ENCODE peak calls at places on chromosomes 13 and 19, in eight cellular contexts. N is breast epithelium, K is A549, W is T-cell, J is ovary, G is GM04503, H is cardiac fibroblast, E is RPMI8226. F is an unnamed sample.

GRCh38 chr13:108342369-108343289 is 73.1 kb downstream of the TNFSF13B start:
- DNase-seq in J (no peak), K (peak), E (peak), G (no peak), W (no peak), N (no peak), H (peak), F (no peak)

GRCh38 chr19:44072543-44073401 is 813 bp downstream of the ZNF284 start:
- DNase-seq in E (no peak), H (peak), K (peak), W (no peak), N (no peak), J (no peak), G (no peak), F (no peak)

GRCh38 chr19:31506102-31506501 is 156.9 kb upstream of the TSHZ3 start:
- DNase-seq in W (no peak), G (no peak), J (no peak), K (no peak), N (no peak), H (no peak), E (no peak), F (no peak)

GRCh38 chr13:26561636-26562537 is 4.4 kb downstream of the WASF3 start:
- DNase-seq in J (no peak), W (no peak), G (peak), N (no peak), E (no peak), K (no peak), H (peak), F (no peak)

GRCh38 chr13:106530209-106530906 is 5.1 kb downstream of the EFNB2 start:
- DNase-seq in E (no peak), K (no peak), G (no peak), N (no peak), H (no peak), J (no peak), W (no peak), F (peak)

GRCh38 chr13:73286177-73286576 is 227.4 kb downstream of the KLF5 start:
- DNase-seq in E (no peak), W (no peak), J (no peak), K (no peak), G (no peak), N (no peak), H (no peak), F (no peak)

GRCh38 chr13:38685974-38686571 is 804 bp upstream of the FREM2 start:
- DNase-seq in K (no peak), N (no peak), H (no peak), W (no peak), E (peak), G (no peak), J (no peak), F (peak)

GRCh38 chr19:37217533-37217854 is 520 bp upstream of the ZNF383 start:
- DNase-seq in K (no peak), N (no peak), G (no peak), H (no peak), E (no peak), J (no peak), W (no peak), F (no peak)

GRCh38 chr13:29964181-29964845 is 113.9 kb upstream of the UBL3 start:
- DNase-seq in J (no peak), H (no peak), W (no peak), G (no peak), K (no peak), E (peak), N (no peak), F (no peak)

GRCh38 chr13:76725211-76725610 is 161.0 kb downstream of the KCTD12 start:
- DNase-seq in H (peak), J (no peak), W (no peak), K (no peak), G (no peak), N (no peak), E (no peak), F (no peak)

GRCh38 chr13:50677687-50678463 is 165.6 kb downstream of the DLEU7 start:
- DNase-seq in J (no peak), E (no peak), H (peak), W (no peak), K (no peak), N (no peak), G (no peak), F (no peak)

GRCh38 chr13:44298314-44298713 is 75.3 kb upstream of the SERP2 start:
- DNase-seq in N (no peak), E (no peak), J (no peak), W (no peak), K (no peak), G (no peak), H (no peak), F (no peak)

GRCh38 chr19:33693678-33694077 is 71.9 kb downstream of the CHST8 start:
- DNase-seq in N (no peak), E (no peak), H (no peak), G (no peak), J (no peak), W (no peak), K (no peak), F (no peak)

GRCh38 chr19:12773571-12773970 is 1.8 kb downstream of the HOOK2 start:
- DNase-seq in J (no peak), K (no peak), H (peak), G (no peak), N (no peak), W (no peak), E (peak), F (no peak)

GRCh38 chr19:7870571-7871279 is 3.5 kb downstream of the PRR36 start:
- DNase-seq in K (no peak), H (peak), W (peak), G (no peak), N (peak), J (peak), E (peak), F (peak)

GRCh38 chr19:15194938-15195337 is 5.9 kb downstream of the NOTCH3 start:
- DNase-seq in K (no peak), E (no peak), G (no peak), W (no peak), J (no peak), N (peak), H (peak), F (no peak)

GRCh38 chr13:39789451-39789850 is 134.0 kb downstream of the COG6 start:
- DNase-seq in W (no peak), K (no peak), G (no peak), J (no peak), E (no peak), N (no peak), H (no peak), F (no peak)

GRCh38 chr13:42486711-42487198 is 87.2 kb upstream of the TNFSF11 start:
- DNase-seq in G (peak), H (peak), N (no peak), J (no peak), E (no peak), W (no peak), K (peak), F (no peak)

GRCh38 chr19:18629166-18630088 is 7.4 kb upstream of the KLHL26 start:
- DNase-seq in J (no peak), G (no peak), K (no peak), E (no peak), N (no peak), H (peak), W (no peak), F (no peak)

GRCh38 chr13:65656740-65657329 is 1573.3 kb downstream of the PCDH9 start:
- DNase-seq in E (no peak), N (no peak), K (peak), W (no peak), H (peak), G (no peak), J (no peak), F (no peak)

GRCh38 chr19:44142014-44142523 is 715 bp downstream of the ZNF234 start:
- DNase-seq in K (peak), J (no peak), N (no peak), H (peak), W (no peak), E (peak), G (peak), F (no peak)

GRCh38 chr19:10418281-10419199 is 1.8 kb upstream of the PDE4A start:
- DNase-seq in K (no peak), N (no peak), E (peak), G (no peak), H (no peak), J (no peak), W (no peak), F (no peak)

GRCh38 chr13:91184244-91184926 is 163.1 kb upstream of the MIR17HG start:
- DNase-seq in K (no peak), N (no peak), W (no peak), E (no peak), G (no peak), H (no peak), J (no peak), F (no peak)

GRCh38 chr13:36531746-36532486 is 99.6 kb downstream of the CCNA1 start:
- DNase-seq in G (no peak), E (no peak), J (no peak), W (no peak), K (no peak), H (peak), N (no peak), F (no peak)

GRCh38 chr13:20475927-20476691 is 49.5 kb downstream of the CRYL1 start:
- DNase-seq in G (no peak), N (no peak), J (no peak), W (peak), E (peak), H (no peak), K (no peak), F (no peak)

GRCh38 chr19:47663435-47663910 is 49.7 kb upstream of the EHD2 start:
- DNase-seq in W (no peak), N (no peak), J (no peak), G (peak), E (no peak), H (peak), K (no peak), F (peak)